ENCODE peak calls at places on chromosome 12, in nine cellular contexts. One of them, this sample, is unnamed.

GRCh38 chr12:124032265-124032886 is 59.4 kb downstream of the ZNF664 start:
- DNase-seq in COLO829: peak
- DNase-seq in activated naive CD4-positive, alpha-beta T cell: no peak
- DNase-seq in pancreas: peak
- DNase-seq in non-pigmented ciliary epithelial cell: no peak
- DNase-seq in GM04503: no peak
- DNase-seq in ELR: peak
- DNase-seq in left colon: peak
- DNase-seq in activated CD8-positive, alpha-beta memory T cell treated with anti-CD3 and anti-CD28 coated beads for 24 hours: no peak
- DNase-seq in this sample: peak

GRCh38 chr12:108586306-108586705 is 11.6 kb downstream of the TMEM119 start:
- DNase-seq in left colon: no peak
- DNase-seq in pancreas: no peak
- DNase-seq in ELR: no peak
- DNase-seq in activated naive CD4-positive, alpha-beta T cell: no peak
- DNase-seq in non-pigmented ciliary epithelial cell: no peak
- DNase-seq in GM04503: no peak
- DNase-seq in COLO829: no peak
- DNase-seq in activated CD8-positive, alpha-beta memory T cell treated with anti-CD3 and anti-CD28 coated beads for 24 hours: no peak
- DNase-seq in this sample: no peak

GRCh38 chr12:27571463-27571862 is 47.5 kb downstream of the PPFIBP1 start:
- DNase-seq in COLO829: no peak
- DNase-seq in non-pigmented ciliary epithelial cell: peak
- DNase-seq in GM04503: peak
- DNase-seq in activated naive CD4-positive, alpha-beta T cell: no peak
- DNase-seq in ELR: peak
- DNase-seq in activated CD8-positive, alpha-beta memory T cell treated with anti-CD3 and anti-CD28 coated beads for 24 hours: no peak
- DNase-seq in pancreas: no peak
- DNase-seq in left colon: no peak
- DNase-seq in this sample: no peak

GRCh38 chr12:75784591-75784990 is 247.0 kb downstream of the PHLDA1 start:
- DNase-seq in GM04503: no peak
- DNase-seq in left colon: peak
- DNase-seq in COLO829: no peak
- DNase-seq in non-pigmented ciliary epithelial cell: no peak
- DNase-seq in activated CD8-positive, alpha-beta memory T cell treated with anti-CD3 and anti-CD28 coated beads for 24 hours: no peak
- DNase-seq in pancreas: peak
- DNase-seq in activated naive CD4-positive, alpha-beta T cell: no peak
- DNase-seq in ELR: no peak
- DNase-seq in this sample: peak

GRCh38 chr12:95857151-95857550 is 1.6 kb upstream of the SNRPF start:
- DNase-seq in ELR: no peak
- DNase-seq in COLO829: no peak
- DNase-seq in non-pigmented ciliary epithelial cell: no peak
- DNase-seq in activated naive CD4-positive, alpha-beta T cell: no peak
- DNase-seq in pancreas: no peak
- DNase-seq in left colon: no peak
- DNase-seq in activated CD8-positive, alpha-beta memory T cell treated with anti-CD3 and anti-CD28 coated beads for 24 hours: no peak
- DNase-seq in GM04503: no peak
- DNase-seq in this sample: no peak

GRCh38 chr12:51871126-51871525 is 16.8 kb upstream of the ANKRD33 start:
- DNase-seq in COLO829: no peak
- DNase-seq in pancreas: no peak
- DNase-seq in activated CD8-positive, alpha-beta memory T cell treated with anti-CD3 and anti-CD28 coated beads for 24 hours: no peak
- DNase-seq in left colon: peak
- DNase-seq in ELR: no peak
- DNase-seq in non-pigmented ciliary epithelial cell: no peak
- DNase-seq in activated naive CD4-positive, alpha-beta T cell: no peak
- DNase-seq in GM04503: no peak
- DNase-seq in this sample: no peak

GRCh38 chr12:56626691-56627090 is 3.4 kb downstream of the BAZ2A start:
- DNase-seq in GM04503: no peak
- DNase-seq in pancreas: no peak
- DNase-seq in ELR: no peak
- DNase-seq in COLO829: no peak
- DNase-seq in activated naive CD4-positive, alpha-beta T cell: no peak
- DNase-seq in non-pigmented ciliary epithelial cell: no peak
- DNase-seq in activated CD8-positive, alpha-beta memory T cell treated with anti-CD3 and anti-CD28 coated beads for 24 hours: no peak
- DNase-seq in left colon: no peak
- DNase-seq in this sample: no peak

GRCh38 chr12:85575115-85576096 is 260.8 kb downstream of the RASSF9 start:
- DNase-seq in ELR: peak
- DNase-seq in left colon: peak
- DNase-seq in activated CD8-positive, alpha-beta memory T cell treated with anti-CD3 and anti-CD28 coated beads for 24 hours: no peak
- DNase-seq in activated naive CD4-positive, alpha-beta T cell: no peak
- DNase-seq in COLO829: peak
- DNase-seq in non-pigmented ciliary epithelial cell: peak
- DNase-seq in GM04503: peak
- DNase-seq in pancreas: peak
- DNase-seq in this sample: peak

GRCh38 chr12:11734781-11735180 is 85.3 kb downstream of the ETV6 start:
- DNase-seq in activated naive CD4-positive, alpha-beta T cell: no peak
- DNase-seq in pancreas: no peak
- DNase-seq in activated CD8-positive, alpha-beta memory T cell treated with anti-CD3 and anti-CD28 coated beads for 24 hours: no peak
- DNase-seq in non-pigmented ciliary epithelial cell: no peak
- DNase-seq in COLO829: no peak
- DNase-seq in ELR: no peak
- DNase-seq in left colon: no peak
- DNase-seq in GM04503: no peak
- DNase-seq in this sample: no peak

GRCh38 chr12:45756666-45757065 is 27.2 kb downstream of the ARID2 start:
- DNase-seq in activated CD8-positive, alpha-beta memory T cell treated with anti-CD3 and anti-CD28 coated beads for 24 hours: no peak
- DNase-seq in left colon: no peak
- DNase-seq in non-pigmented ciliary epithelial cell: peak
- DNase-seq in ELR: no peak
- DNase-seq in GM04503: no peak
- DNase-seq in COLO829: no peak
- DNase-seq in activated naive CD4-positive, alpha-beta T cell: no peak
- DNase-seq in pancreas: no peak
- DNase-seq in this sample: no peak

GRCh38 chr12:49131973-49132461 is 822 bp upstream of the TUBA1B start:
- DNase-seq in COLO829: no peak
- DNase-seq in pancreas: no peak
- DNase-seq in ELR: peak
- DNase-seq in GM04503: no peak
- DNase-seq in activated CD8-positive, alpha-beta memory T cell treated with anti-CD3 and anti-CD28 coated beads for 24 hours: no peak
- DNase-seq in non-pigmented ciliary epithelial cell: no peak
- DNase-seq in left colon: peak
- DNase-seq in activated naive CD4-positive, alpha-beta T cell: no peak
- DNase-seq in this sample: no peak

GRCh38 chr12:128111951-128112350 is 155.0 kb upstream of the TMEM132C start:
- DNase-seq in activated CD8-positive, alpha-beta memory T cell treated with anti-CD3 and anti-CD28 coated beads for 24 hours: no peak
- DNase-seq in left colon: no peak
- DNase-seq in GM04503: no peak
- DNase-seq in activated naive CD4-positive, alpha-beta T cell: no peak
- DNase-seq in pancreas: no peak
- DNase-seq in COLO829: no peak
- DNase-seq in non-pigmented ciliary epithelial cell: no peak
- DNase-seq in ELR: no peak
- DNase-seq in this sample: no peak

GRCh38 chr12:30837595-30837994 is 82.8 kb upstream of the CAPRIN2 start:
- DNase-seq in pancreas: no peak
- DNase-seq in activated naive CD4-positive, alpha-beta T cell: no peak
- DNase-seq in ELR: no peak
- DNase-seq in non-pigmented ciliary epithelial cell: no peak
- DNase-seq in COLO829: no peak
- DNase-seq in left colon: no peak
- DNase-seq in activated CD8-positive, alpha-beta memory T cell treated with anti-CD3 and anti-CD28 coated beads for 24 hours: no peak
- DNase-seq in GM04503: no peak
- DNase-seq in this sample: no peak

GRCh38 chr12:83250866-83251265 is 564.2 kb downstream of the TMTC2 start:
- DNase-seq in activated naive CD4-positive, alpha-beta T cell: no peak
- DNase-seq in GM04503: no peak
- DNase-seq in activated CD8-positive, alpha-beta memory T cell treated with anti-CD3 and anti-CD28 coated beads for 24 hours: no peak
- DNase-seq in ELR: no peak
- DNase-seq in left colon: no peak
- DNase-seq in pancreas: no peak
- DNase-seq in non-pigmented ciliary epithelial cell: no peak
- DNase-seq in COLO829: no peak
- DNase-seq in this sample: no peak

GRCh38 chr12:52951640-52952039 is 2.7 kb downstream of the KRT18 start:
- DNase-seq in pancreas: no peak
- DNase-seq in non-pigmented ciliary epithelial cell: no peak
- DNase-seq in activated naive CD4-positive, alpha-beta T cell: no peak
- DNase-seq in COLO829: no peak
- DNase-seq in ELR: no peak
- DNase-seq in GM04503: no peak
- DNase-seq in left colon: no peak
- DNase-seq in activated CD8-positive, alpha-beta memory T cell treated with anti-CD3 and anti-CD28 coated beads for 24 hours: no peak
- DNase-seq in this sample: no peak

GRCh38 chr12:13452955-13453570 is 256.5 kb downstream of the EMP1 start:
- DNase-seq in ELR: no peak
- DNase-seq in COLO829: no peak
- DNase-seq in left colon: no peak
- DNase-seq in pancreas: no peak
- DNase-seq in activated naive CD4-positive, alpha-beta T cell: no peak
- DNase-seq in GM04503: no peak
- DNase-seq in activated CD8-positive, alpha-beta memory T cell treated with anti-CD3 and anti-CD28 coated beads for 24 hours: no peak
- DNase-seq in non-pigmented ciliary epithelial cell: no peak
- DNase-seq in this sample: no peak

GRCh38 chr12:103392722-103393121 is 103.0 kb downstream of the C12orf42 start:
- DNase-seq in non-pigmented ciliary epithelial cell: no peak
- DNase-seq in pancreas: no peak
- DNase-seq in activated naive CD4-positive, alpha-beta T cell: no peak
- DNase-seq in COLO829: no peak
- DNase-seq in left colon: no peak
- DNase-seq in GM04503: no peak
- DNase-seq in ELR: no peak
- DNase-seq in activated CD8-positive, alpha-beta memory T cell treated with anti-CD3 and anti-CD28 coated beads for 24 hours: no peak
- DNase-seq in this sample: no peak

GRCh38 chr12:54301428-54302045 is 722 bp upstream of the NFE2 start:
- DNase-seq in activated naive CD4-positive, alpha-beta T cell: no peak
- DNase-seq in activated CD8-positive, alpha-beta memory T cell treated with anti-CD3 and anti-CD28 coated beads for 24 hours: no peak
- DNase-seq in pancreas: no peak
- DNase-seq in COLO829: no peak
- DNase-seq in GM04503: no peak
- DNase-seq in non-pigmented ciliary epithelial cell: no peak
- DNase-seq in left colon: no peak
- DNase-seq in ELR: no peak
- DNase-seq in this sample: no peak

GRCh38 chr12:106753526-106753925 is 21.0 kb upstream of the RIC8B start:
- DNase-seq in activated naive CD4-positive, alpha-beta T cell: peak
- DNase-seq in GM04503: no peak
- DNase-seq in pancreas: no peak
- DNase-seq in left colon: peak
- DNase-seq in activated CD8-positive, alpha-beta memory T cell treated with anti-CD3 and anti-CD28 coated beads for 24 hours: peak
- DNase-seq in ELR: no peak
- DNase-seq in COLO829: no peak
- DNase-seq in non-pigmented ciliary epithelial cell: no peak
- DNase-seq in this sample: no peak

GRCh38 chr12:53214687-53215455 is 7.8 kb upstream of the ITGB7 start:
- DNase-seq in left colon: no peak
- DNase-seq in pancreas: no peak
- DNase-seq in ELR: no peak
- DNase-seq in activated CD8-positive, alpha-beta memory T cell treated with anti-CD3 and anti-CD28 coated beads for 24 hours: no peak
- DNase-seq in activated naive CD4-positive, alpha-beta T cell: no peak
- DNase-seq in non-pigmented ciliary epithelial cell: no peak
- DNase-seq in COLO829: no peak
- DNase-seq in GM04503: no peak
- DNase-seq in this sample: no peak

GRCh38 chr12:6553051-6553868 is 2.6 kb downstream of the IFFO1 start:
- DNase-seq in ELR: peak
- DNase-seq in COLO829: peak
- DNase-seq in left colon: no peak
- DNase-seq in GM04503: peak
- DNase-seq in pancreas: no peak
- DNase-seq in activated CD8-positive, alpha-beta memory T cell treated with anti-CD3 and anti-CD28 coated beads for 24 hours: no peak
- DNase-seq in non-pigmented ciliary epithelial cell: no peak
- DNase-seq in activated naive CD4-positive, alpha-beta T cell: no peak
- DNase-seq in this sample: no peak

GRCh38 chr12:51847830-51848727 is at the start of gene FIGNL2:
- DNase-seq in COLO829: no peak
- DNase-seq in activated CD8-positive, alpha-beta memory T cell treated with anti-CD3 and anti-CD28 coated beads for 24 hours: no peak
- DNase-seq in GM04503: no peak
- DNase-seq in left colon: no peak
- DNase-seq in pancreas: no peak
- DNase-seq in activated naive CD4-positive, alpha-beta T cell: no peak
- DNase-seq in non-pigmented ciliary epithelial cell: no peak
- DNase-seq in ELR: peak
- DNase-seq in this sample: no peak

GRCh38 chr12:89494411-89495231 is 30.0 kb downstream of the GALNT4 start:
- DNase-seq in GM04503: peak
- DNase-seq in pancreas: no peak
- DNase-seq in activated naive CD4-positive, alpha-beta T cell: no peak
- DNase-seq in non-pigmented ciliary epithelial cell: no peak
- DNase-seq in left colon: no peak
- DNase-seq in activated CD8-positive, alpha-beta memory T cell treated with anti-CD3 and anti-CD28 coated beads for 24 hours: peak
- DNase-seq in COLO829: no peak
- DNase-seq in ELR: peak
- DNase-seq in this sample: no peak

GRCh38 chr12:116465892-116466291 is 93.3 kb upstream of the MAP1LC3B2 start:
- DNase-seq in activated CD8-positive, alpha-beta memory T cell treated with anti-CD3 and anti-CD28 coated beads for 24 hours: no peak
- DNase-seq in non-pigmented ciliary epithelial cell: no peak
- DNase-seq in left colon: no peak
- DNase-seq in ELR: no peak
- DNase-seq in GM04503: no peak
- DNase-seq in COLO829: no peak
- DNase-seq in activated naive CD4-positive, alpha-beta T cell: no peak
- DNase-seq in pancreas: no peak
- DNase-seq in this sample: no peak

GRCh38 chr12:11758087-11758837 is 108.8 kb downstream of the ETV6 start:
- DNase-seq in activated CD8-positive, alpha-beta memory T cell treated with anti-CD3 and anti-CD28 coated beads for 24 hours: no peak
- DNase-seq in left colon: no peak
- DNase-seq in GM04503: no peak
- DNase-seq in pancreas: no peak
- DNase-seq in ELR: no peak
- DNase-seq in non-pigmented ciliary epithelial cell: no peak
- DNase-seq in activated naive CD4-positive, alpha-beta T cell: no peak
- DNase-seq in COLO829: no peak
- DNase-seq in this sample: no peak

GRCh38 chr12:59928416-59928815 is 332.6 kb downstream of the SLC16A7 start:
- DNase-seq in activated naive CD4-positive, alpha-beta T cell: no peak
- DNase-seq in pancreas: peak
- DNase-seq in ELR: no peak
- DNase-seq in left colon: no peak
- DNase-seq in GM04503: no peak
- DNase-seq in activated CD8-positive, alpha-beta memory T cell treated with anti-CD3 and anti-CD28 coated beads for 24 hours: no peak
- DNase-seq in COLO829: no peak
- DNase-seq in non-pigmented ciliary epithelial cell: no peak
- DNase-seq in this sample: no peak

GRCh38 chr12:67299526-67299925 is 30.4 kb downstream of the CAND1 start:
- DNase-seq in GM04503: no peak
- DNase-seq in non-pigmented ciliary epithelial cell: no peak
- DNase-seq in left colon: no peak
- DNase-seq in COLO829: no peak
- DNase-seq in activated CD8-positive, alpha-beta memory T cell treated with anti-CD3 and anti-CD28 coated beads for 24 hours: no peak
- DNase-seq in activated naive CD4-positive, alpha-beta T cell: no peak
- DNase-seq in ELR: no peak
- DNase-seq in pancreas: no peak
- DNase-seq in this sample: no peak

GRCh38 chr12:111462134-111462821 is 56.6 kb downstream of the SH2B3 start:
- DNase-seq in activated CD8-positive, alpha-beta memory T cell treated with anti-CD3 and anti-CD28 coated beads for 24 hours: no peak
- DNase-seq in activated naive CD4-positive, alpha-beta T cell: no peak
- DNase-seq in left colon: no peak
- DNase-seq in ELR: no peak
- DNase-seq in non-pigmented ciliary epithelial cell: no peak
- DNase-seq in pancreas: no peak
- DNase-seq in COLO829: no peak
- DNase-seq in GM04503: peak
- DNase-seq in this sample: no peak